ENCODE peak calls at places on chromosomes 6 and 20, in eight cellular contexts. K is psoas muscle, U is tibial artery, Y is HepG2, I is GM10248, P is RWPE1, A is HFFc6, G is glutamatergic neuron. T is an unnamed sample.

GRCh38 chr6:88133718-88134117 is 32.4 kb downstream of the CNR1 start:
- DNase-seq in K (no peak), U (no peak), Y (no peak), I (no peak), P (no peak), A (no peak), G (no peak), T (no peak)

GRCh38 chr6:39558079-39558478 is 167.1 kb downstream of the KIF6 start:
- DNase-seq in K (no peak), U (no peak), Y (no peak), I (no peak), P (no peak), A (no peak), G (no peak), T (no peak)

GRCh38 chr6:42564496-42564890 is 664 bp downstream of the UBR2 start:
- DNase-seq in K (no peak), U (no peak), Y (peak), I (no peak), P (peak), A (no peak), G (no peak), T (peak)

GRCh38 chr6:150659046-150659763 is 59.5 kb downstream of the PLEKHG1 start:
- DNase-seq in K (no peak), U (no peak), Y (no peak), I (no peak), P (no peak), A (no peak), G (no peak), T (no peak)

GRCh38 chr6:132907915-132908314 is 93.5 kb downstream of the RPS12 start:
- DNase-seq in K (no peak), U (no peak), Y (no peak), I (no peak), P (peak), A (no peak), G (no peak), T (no peak)

GRCh38 chr20:6735913-6736845 is 31.3 kb upstream of the BMP2 start:
- DNase-seq in K (no peak), U (no peak), Y (no peak), I (no peak), P (no peak), A (no peak), G (no peak), T (no peak)

GRCh38 chr20:49028684-49029083 is 17.4 kb upstream of the CSE1L start:
- DNase-seq in K (no peak), U (no peak), Y (peak), I (no peak), P (peak), A (peak), G (no peak), T (no peak)

GRCh38 chr6:148509789-148510581 is 167.3 kb downstream of the SASH1 start:
- DNase-seq in K (peak), U (peak), Y (no peak), I (peak), P (peak), A (peak), G (peak), T (peak)

GRCh38 chr6:53961679-53962370 is 149.4 kb upstream of the MLIP start:
- DNase-seq in K (no peak), U (no peak), Y (no peak), I (no peak), P (no peak), A (peak), G (no peak), T (no peak)

GRCh38 chr20:17969884-17970409 is 1.1 kb downstream of the MGME1 start:
- DNase-seq in K (peak), U (peak), Y (peak), I (peak), P (peak), A (peak), G (no peak), T (peak)

GRCh38 chr6:136952714-136953260 is 30.7 kb downstream of the SLC35D3 start:
- DNase-seq in K (no peak), U (no peak), Y (no peak), I (no peak), P (no peak), A (no peak), G (no peak), T (no peak)

GRCh38 chr6:165826487-165827189 is 163.6 kb upstream of the PDE10A start:
- DNase-seq in K (no peak), U (no peak), Y (no peak), I (no peak), P (no peak), A (no peak), G (no peak), T (no peak)

GRCh38 chr20:25314497-25315417 is 66.9 kb downstream of the PYGB start:
- DNase-seq in K (no peak), U (peak), Y (no peak), I (no peak), P (no peak), A (no peak), G (peak), T (no peak)

GRCh38 chr20:34834459-34834893 is 9.0 kb upstream of the NCOA6 start:
- DNase-seq in K (no peak), U (no peak), Y (peak), I (peak), P (peak), A (peak), G (no peak), T (peak)

GRCh38 chr20:50003253-50003656 is 20.5 kb downstream of the SNAI1 start:
- DNase-seq in K (no peak), U (no peak), Y (no peak), I (no peak), P (peak), A (peak), G (no peak), T (no peak)

GRCh38 chr6:164928366-164929154 is 380.8 kb downstream of the C6orf118 start:
- DNase-seq in K (no peak), U (no peak), Y (no peak), I (no peak), P (no peak), A (no peak), G (peak), T (no peak)

GRCh38 chr20:326645-327031 is 1.3 kb downstream of the SOX12 start:
- DNase-seq in K (peak), U (no peak), Y (no peak), I (no peak), P (no peak), A (no peak), G (peak), T (no peak)

GRCh38 chr20:32350421-32350820 is 7.7 kb upstream of the ASXL1 start:
- DNase-seq in K (no peak), U (no peak), Y (no peak), I (no peak), P (no peak), A (no peak), G (no peak), T (no peak)

GRCh38 chr6:116136373-116136772 is 10.4 kb upstream of the COL10A1 start:
- DNase-seq in K (no peak), U (no peak), Y (no peak), I (no peak), P (no peak), A (no peak), G (no peak), T (no peak)

GRCh38 chr6:135546680-135547418 is 49.3 kb upstream of the AHI1 start:
- DNase-seq in K (no peak), U (no peak), Y (no peak), I (no peak), P (no peak), A (no peak), G (no peak), T (no peak)

GRCh38 chr6:108673153-108673552 is 112.4 kb downstream of the FOXO3 start:
- DNase-seq in K (no peak), U (no peak), Y (no peak), I (no peak), P (no peak), A (no peak), G (no peak), T (no peak)

GRCh38 chr6:24394777-24395437 is 7.8 kb upstream of the MRS2 start:
- DNase-seq in K (no peak), U (no peak), Y (no peak), I (no peak), P (peak), A (peak), G (no peak), T (no peak)

DNA sequence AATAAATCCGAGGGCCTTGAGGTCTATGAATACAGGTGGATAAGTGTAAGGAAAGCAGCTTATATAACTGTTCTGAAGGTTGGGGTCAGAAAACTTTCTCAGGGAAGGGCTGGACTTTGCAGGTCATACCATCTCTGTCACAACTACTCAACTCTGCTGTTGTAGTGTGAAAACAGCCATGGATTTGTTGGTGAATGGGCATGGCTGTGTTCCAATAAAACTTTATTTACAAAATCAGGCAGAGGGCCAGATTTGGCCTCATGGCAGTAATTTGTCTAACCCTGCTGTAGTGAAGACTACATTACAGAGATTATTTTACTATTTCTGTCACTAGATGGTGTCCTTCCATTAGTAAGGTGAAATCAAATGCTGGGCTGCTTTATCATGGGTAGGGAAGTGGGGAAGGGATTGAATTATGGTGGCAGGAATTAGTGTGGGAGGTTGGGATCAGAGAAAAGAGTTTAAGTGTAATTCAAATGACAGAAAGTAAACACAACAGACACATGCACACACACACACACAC is 409.6 kb upstream of the CHD6 start:
- DNase-seq in K (no peak), U (no peak), Y (no peak), I (no peak), P (no peak), A (no peak), G (no peak), T (no peak)
- TF ChIP-seq CTCF in K (no peak), U (no peak), Y (peak), I (no peak), P (no peak), A (no peak), G (no peak), T (no peak)

GRCh38 chr6:111784423-111784822 is 88.8 kb downstream of the FYN start:
- DNase-seq in K (no peak), U (no peak), Y (no peak), I (no peak), P (no peak), A (no peak), G (no peak), T (no peak)

GRCh38 chr6:111782887-111783286 is 90.4 kb downstream of the FYN start:
- DNase-seq in K (no peak), U (no peak), Y (no peak), I (no peak), P (no peak), A (no peak), G (no peak), T (no peak)

GRCh38 chr6:111779660-111780059 is 93.6 kb downstream of the FYN start:
- DNase-seq in K (no peak), U (no peak), Y (no peak), I (no peak), P (no peak), A (no peak), G (no peak), T (no peak)

GRCh38 chr6:111781055-111781708 is 92.1 kb downstream of the FYN start:
- DNase-seq in K (no peak), U (no peak), Y (no peak), I (no peak), P (peak), A (no peak), G (peak), T (no peak)

DNA sequence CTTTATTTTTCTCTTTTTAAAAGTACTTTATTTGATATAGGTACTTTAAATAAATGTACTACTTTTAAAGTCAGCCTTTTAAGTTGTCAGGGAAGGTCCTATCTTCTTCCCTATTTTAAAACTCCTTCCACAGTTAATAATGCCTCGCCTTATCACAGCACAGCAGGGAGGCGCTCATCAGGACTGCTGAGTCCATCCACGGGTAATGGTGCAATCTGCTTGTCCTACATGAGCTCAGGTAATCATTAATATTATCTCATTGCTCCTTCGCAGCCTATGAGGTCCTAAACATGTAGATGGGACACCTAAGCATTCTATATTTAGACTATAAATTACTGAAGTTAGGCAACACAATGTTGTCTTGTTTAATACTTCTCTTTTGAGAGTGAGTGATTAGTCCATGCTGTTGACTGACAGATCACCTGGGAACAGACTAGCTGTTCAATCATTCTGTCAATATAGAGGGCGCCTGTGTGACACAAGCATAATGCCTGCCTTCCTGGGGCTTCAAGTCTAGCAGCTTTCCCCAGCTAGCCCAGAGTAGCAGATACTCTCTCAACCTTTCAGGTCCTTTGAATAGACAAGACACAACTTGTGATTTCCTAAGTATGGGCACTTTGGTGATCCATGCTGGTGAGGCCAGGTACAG is 91.0 kb downstream of the FYN start:
- DNase-seq in K (no peak), U (no peak), Y (no peak), I (no peak), P (no peak), A (no peak), G (no peak), T (no peak)
- TF ChIP-seq CTCF in K (no peak), U (no peak), Y (no peak), I (no peak), P (no peak), A (no peak), G (no peak), T (no peak)

GRCh38 chr20:20241966-20242365 is 125.9 kb upstream of the INSM1 start:
- DNase-seq in K (no peak), U (no peak), Y (no peak), I (no peak), P (no peak), A (no peak), G (no peak), T (no peak)

GRCh38 chr20:20233041-20233514 is 134.8 kb upstream of the INSM1 start:
- DNase-seq in K (peak), U (no peak), Y (no peak), I (no peak), P (no peak), A (no peak), G (no peak), T (no peak)

GRCh38 chr20:20231528-20232298 is 136.2 kb upstream of the INSM1 start:
- DNase-seq in K (peak), U (no peak), Y (no peak), I (no peak), P (no peak), A (no peak), G (no peak), T (no peak)

GRCh38 chr20:20235681-20236080 is 132.2 kb upstream of the INSM1 start:
- DNase-seq in K (no peak), U (no peak), Y (no peak), I (no peak), P (no peak), A (no peak), G (no peak), T (no peak)

GRCh38 chr20:20237093-20237959 is 130.6 kb upstream of the INSM1 start:
- DNase-seq in K (peak), U (peak), Y (peak), I (peak), P (peak), A (peak), G (peak), T (peak)
- TF ChIP-seq CTCF in K (peak), U (peak), Y (peak), I (peak), P (peak), A (peak), G (peak), T (peak)

DNA sequence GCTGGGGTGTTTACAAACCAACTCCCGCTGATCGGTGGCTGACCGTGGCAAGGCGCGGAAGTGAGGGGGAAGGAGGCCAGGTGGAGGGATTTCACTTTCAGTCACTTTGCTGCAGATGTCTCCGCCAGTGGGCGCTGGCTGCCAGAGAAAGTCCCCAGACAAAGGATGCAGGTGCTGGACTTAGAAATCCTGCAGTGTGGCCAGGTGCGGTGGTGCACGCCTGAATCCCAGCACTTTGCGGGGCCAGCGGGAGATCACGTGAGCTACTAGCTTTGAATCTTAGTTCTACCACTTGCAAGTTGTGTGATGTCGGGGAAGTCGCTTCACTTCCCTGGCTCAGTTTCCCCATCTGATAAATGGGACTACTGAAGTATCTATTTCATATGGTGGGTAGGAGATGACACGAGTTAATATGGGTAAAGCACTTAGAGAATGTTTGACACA is 180.4 kb downstream of the ZNF217 start:
- DNase-seq in K (peak), U (peak), Y (peak), I (peak), P (peak), A (no peak), G (peak), T (peak)
- TF ChIP-seq CTCF in K (no peak), U (no peak), Y (peak), I (peak), P (no peak), A (no peak), G (peak), T (peak)

GRCh38 chr6:76162811-76163210 is 90.3 kb upstream of the IMPG1 start:
- DNase-seq in K (no peak), U (no peak), Y (no peak), I (no peak), P (no peak), A (no peak), G (no peak), T (no peak)

GRCh38 chr6:76165471-76166221 is 93.2 kb upstream of the IMPG1 start:
- DNase-seq in K (no peak), U (no peak), Y (no peak), I (no peak), P (no peak), A (no peak), G (no peak), T (no peak)

GRCh38 chr6:76166297-76166696 is 93.8 kb upstream of the IMPG1 start:
- DNase-seq in K (no peak), U (no peak), Y (no peak), I (no peak), P (no peak), A (no peak), G (peak), T (no peak)

DNA sequence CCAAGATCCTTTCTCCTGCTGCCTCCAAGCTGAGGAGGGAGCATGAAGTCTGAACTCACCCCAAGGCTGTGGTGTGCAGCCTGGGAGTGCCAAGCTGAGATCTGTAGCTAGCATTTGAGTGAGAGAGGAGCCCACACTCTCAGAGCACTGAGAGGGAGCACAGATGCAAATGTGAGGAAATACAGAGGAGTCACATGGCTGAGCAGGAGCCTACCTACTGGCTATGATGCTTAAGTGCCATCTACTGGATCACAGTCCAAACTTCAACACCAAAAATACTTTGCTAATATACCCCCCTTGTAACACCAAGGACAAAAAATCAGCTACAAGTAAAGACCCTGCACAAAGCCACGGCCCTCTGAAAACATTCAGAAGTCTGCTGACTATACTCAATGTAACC is 94.4 kb upstream of the IMPG1 start:
- DNase-seq in K (no peak), U (no peak), Y (no peak), I (no peak), P (no peak), A (no peak), G (no peak), T (no peak)
- TF ChIP-seq CTCF in K (no peak), U (no peak), Y (no peak), I (no peak), P (no peak), A (no peak), G (no peak), T (no peak)

GRCh38 chr6:70135219-70135769 is 167.6 kb downstream of the COL9A1 start:
- DNase-seq in K (no peak), U (no peak), Y (no peak), I (no peak), P (no peak), A (no peak), G (no peak), T (no peak)

GRCh38 chr6:70131528-70131927 is 171.4 kb downstream of the COL9A1 start:
- DNase-seq in K (no peak), U (no peak), Y (no peak), I (peak), P (no peak), A (no peak), G (no peak), T (peak)

GRCh38 chr6:70130865-70131264 is 172.0 kb downstream of the COL9A1 start:
- DNase-seq in K (no peak), U (no peak), Y (no peak), I (peak), P (no peak), A (no peak), G (no peak), T (no peak)

GRCh38 chr6:70134542-70134941 is 168.3 kb downstream of the COL9A1 start:
- DNase-seq in K (no peak), U (no peak), Y (no peak), I (no peak), P (no peak), A (no peak), G (no peak), T (no peak)

GRCh38 chr6:70133246-70133645 is 169.6 kb downstream of the COL9A1 start:
- DNase-seq in K (no peak), U (no peak), Y (no peak), I (no peak), P (no peak), A (no peak), G (no peak), T (no peak)
- TF ChIP-seq CTCF in K (no peak), U (no peak), Y (no peak), I (no peak), P (no peak), A (no peak), G (no peak), T (no peak)

DNA sequence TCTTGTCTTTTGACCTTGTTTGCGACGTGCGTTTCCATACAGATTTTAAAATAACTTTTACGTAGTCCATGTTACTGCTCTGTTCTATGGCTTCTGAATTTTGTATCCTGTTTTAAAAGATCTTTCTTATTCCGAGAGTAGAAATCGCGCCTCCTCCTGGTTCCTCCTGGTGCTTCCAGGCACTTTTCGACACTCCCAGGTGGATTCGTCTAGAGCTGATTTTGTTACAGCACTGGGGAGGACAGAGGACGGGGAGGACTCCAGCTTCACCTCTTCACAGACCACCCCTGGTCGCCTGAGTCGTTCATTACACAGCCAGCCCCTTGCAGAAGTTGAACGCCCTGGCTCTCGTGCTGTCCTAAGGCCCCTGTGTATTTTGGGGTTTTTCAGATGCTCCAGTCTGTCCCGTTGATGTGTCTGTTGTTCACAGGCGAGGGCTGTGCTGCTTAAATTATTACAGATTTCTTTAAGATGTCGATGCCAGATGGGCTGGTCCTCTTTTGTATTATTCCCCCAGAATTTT is 30.4 kb downstream of the COL20A1 start:
- DNase-seq in K (no peak), U (no peak), Y (no peak), I (no peak), P (no peak), A (no peak), G (peak), T (no peak)
- TF ChIP-seq CTCF in K (no peak), U (no peak), Y (peak), I (no peak), P (no peak), A (peak), G (no peak), T (no peak)

GRCh38 chr6:47631248-47632196 is 66.9 kb upstream of the ADGRF4 start:
- DNase-seq in K (no peak), U (no peak), Y (peak), I (peak), P (peak), A (peak), G (no peak), T (peak)
- TF ChIP-seq CTCF in K (peak), U (peak), Y (peak), I (peak), P (peak), A (peak), G (peak), T (peak)

T was measured in GM20000.